ENCODE peak calls at places on chromosomes 4 and X, in five cellular contexts. E is neuronal stem cell; Z is CD4-positive, CD25-positive, alpha-beta regulatory T cell; L is spleen; I is lower leg skin. N is an unnamed sample.
A peak's percentile ranks its signal among the peaks of the same experiment; 100 is the strongest.

GRCh38 chrX:136209016-136209738 is 42.0 kb downstream of the MAP7D3 start:
- DNase-seq in E (no peak), Z (no peak), L (no peak), I (no peak), N (no peak)

GRCh38 chr4:15805583-15806517 is 27.7 kb downstream of the CD38 start:
- DNase-seq in E (peak; percentile 61), Z (no peak), L (no peak), I (peak; percentile 48), N (peak; percentile 23)

GRCh38 chr4:30952526-30953219 is 232.5 kb downstream of the PCDH7 start:
- DNase-seq in E (no peak), Z (no peak), L (no peak), I (no peak), N (no peak)

GRCh38 chr4:48341776-48342558 is 638 bp downstream of the SLAIN2 start:
- DNase-seq in E (peak; percentile 61), Z (peak; percentile 32), L (peak; percentile 95), I (no peak), N (no peak)

GRCh38 chr4:82948647-82949204 is 48.2 kb downstream of the THAP9 start:
- DNase-seq in E (no peak), Z (no peak), L (no peak), I (no peak), N (no peak)

GRCh38 chrX:119870626-119871131 is 854 bp downstream of the RNF113A start:
- DNase-seq in E (no peak), Z (peak; percentile 12), L (peak; percentile 82), I (no peak), N (no peak)

GRCh38 chr4:63578383-63578782 is 830.9 kb downstream of the TECRL start:
- DNase-seq in E (no peak), Z (no peak), L (no peak), I (no peak), N (no peak)

GRCh38 chr4:4637710-4638109 is 95.9 kb upstream of the STX18 start:
- DNase-seq in E (no peak), Z (no peak), L (no peak), I (no peak), N (no peak)

GRCh38 chrX:40573763-40574162 is 7.0 kb upstream of the ATP6AP2 start:
- DNase-seq in E (no peak), Z (no peak), L (no peak), I (no peak), N (no peak)

GRCh38 chr4:119048446-119048845 is 87.2 kb upstream of the MYOZ2 start:
- DNase-seq in E (no peak), Z (no peak), L (no peak), I (no peak), N (no peak)

GRCh38 chrX:120463241-120463640 is 5.9 kb downstream of the LAMP2 start:
- DNase-seq in E (no peak), Z (no peak), L (no peak), I (no peak), N (no peak)

GRCh38 chrX:12010436-12010835 is 127.8 kb upstream of the FRMPD4 start:
- DNase-seq in E (no peak), Z (no peak), L (no peak), I (no peak), N (no peak)

GRCh38 chrX:155745792-155746191 is 133.0 kb upstream of the TMLHE start:
- DNase-seq in E (no peak), Z (no peak), L (no peak), I (no peak), N (no peak)

GRCh38 chr4:81499840-81500239 is 28.1 kb upstream of the RASGEF1B start:
- DNase-seq in E (peak; percentile 33), Z (no peak), L (no peak), I (no peak), N (no peak)

GRCh38 chrX:32745323-32745722 is 466.0 kb downstream of the DMD start:
- DNase-seq in E (no peak), Z (no peak), L (no peak), I (no peak), N (no peak)

GRCh38 chr4:1226167-1226514 is 22.8 kb downstream of the CTBP1 start:
- DNase-seq in E (no peak), Z (no peak), L (peak; percentile 81), I (no peak), N (no peak)

GRCh38 chrX:108122748-108123147 is 31.2 kb downstream of the ATG4A start:
- DNase-seq in E (no peak), Z (no peak), L (no peak), I (no peak), N (peak; percentile 9)

GRCh38 chr4:124135409-124135813 is 577.1 kb downstream of the ANKRD50 start:
- DNase-seq in E (no peak), Z (no peak), L (no peak), I (no peak), N (no peak)

GRCh38 chr4:89913623-89914022 is 19.0 kb downstream of the MMRN1 start:
- DNase-seq in E (no peak), Z (no peak), L (no peak), I (no peak), N (no peak)

GRCh38 chr4:148270600-148270999 is 171.6 kb downstream of the NR3C2 start:
- DNase-seq in E (no peak), Z (no peak), L (no peak), I (no peak), N (no peak)

GRCh38 chr4:69995526-69996016 is at the start of gene STATH:
- DNase-seq in E (no peak), Z (no peak), L (no peak), I (no peak), N (peak; percentile 12)

GRCh38 chrX:131262738-131263679 is 26.1 kb downstream of the IGSF1 start:
- DNase-seq in E (no peak), Z (no peak), L (no peak), I (no peak), N (no peak)

GRCh38 chrX:106481341-106481740 is 130.4 kb upstream of the RADX start:
- DNase-seq in E (peak; percentile 48), Z (peak; percentile 4), L (no peak), I (peak; percentile 20), N (no peak)

GRCh38 chr4:139210486-139210885 is 33.5 kb upstream of the ELF2 start:
- DNase-seq in E (no peak), Z (no peak), L (no peak), I (no peak), N (no peak)

GRCh38 chrX:139751053-139751452 is 43.1 kb upstream of the MCF2 start:
- DNase-seq in E (no peak), Z (no peak), L (no peak), I (no peak), N (no peak)

GRCh38 chr4:61984260-61984909 is 784.3 kb downstream of the ADGRL3 start:
- DNase-seq in E (no peak), Z (no peak), L (no peak), I (no peak), N (no peak)

GRCh38 chrX:24167719-24168472 is 18.4 kb downstream of the ZFX start:
- DNase-seq in E (no peak), Z (no peak), L (no peak), I (no peak), N (no peak)

GRCh38 chr4:139403457-139403856 is 50.5 kb upstream of the RAB33B start:
- DNase-seq in E (no peak), Z (no peak), L (no peak), I (no peak), N (no peak)

GRCh38 chr4:8177544-8177943 is 18.9 kb upstream of the ABLIM2 start:
- DNase-seq in E (no peak), Z (no peak), L (peak; percentile 72), I (no peak), N (no peak)

GRCh38 chrX:116272881-116273280 is 102.3 kb downstream of the AGTR2 start:
- DNase-seq in E (no peak), Z (no peak), L (no peak), I (no peak), N (no peak)

GRCh38 chrX:1205681-1206611 is 6.5 kb downstream of the CRLF2 start:
- DNase-seq in E (peak; percentile 93), Z (no peak), L (peak; percentile 24), I (no peak), N (peak; percentile 23)

GRCh38 chr4:185772391-185773093 is 39.5 kb downstream of the SORBS2 start:
- DNase-seq in E (no peak), Z (no peak), L (no peak), I (no peak), N (no peak)
- H3K4me3 ChIP-seq in E (no peak overlapping the region), Z (no peak overlapping the region), L (no peak overlapping the region), I (no peak overlapping the region), N (peak overlapping the region; percentile 47)

GRCh38 chr4:121764303-121764701 is 662 bp downstream of the SMIM43 start:
- DNase-seq in E (no peak), Z (no peak), L (no peak), I (no peak), N (no peak)
- H3K4me3 ChIP-seq in E (peak overlapping the region; percentile 84), Z (no peak overlapping the region), L (peak overlapping the region; percentile 38), I (no peak overlapping the region), N (peak overlapping the region; percentile 71)

DNA sequence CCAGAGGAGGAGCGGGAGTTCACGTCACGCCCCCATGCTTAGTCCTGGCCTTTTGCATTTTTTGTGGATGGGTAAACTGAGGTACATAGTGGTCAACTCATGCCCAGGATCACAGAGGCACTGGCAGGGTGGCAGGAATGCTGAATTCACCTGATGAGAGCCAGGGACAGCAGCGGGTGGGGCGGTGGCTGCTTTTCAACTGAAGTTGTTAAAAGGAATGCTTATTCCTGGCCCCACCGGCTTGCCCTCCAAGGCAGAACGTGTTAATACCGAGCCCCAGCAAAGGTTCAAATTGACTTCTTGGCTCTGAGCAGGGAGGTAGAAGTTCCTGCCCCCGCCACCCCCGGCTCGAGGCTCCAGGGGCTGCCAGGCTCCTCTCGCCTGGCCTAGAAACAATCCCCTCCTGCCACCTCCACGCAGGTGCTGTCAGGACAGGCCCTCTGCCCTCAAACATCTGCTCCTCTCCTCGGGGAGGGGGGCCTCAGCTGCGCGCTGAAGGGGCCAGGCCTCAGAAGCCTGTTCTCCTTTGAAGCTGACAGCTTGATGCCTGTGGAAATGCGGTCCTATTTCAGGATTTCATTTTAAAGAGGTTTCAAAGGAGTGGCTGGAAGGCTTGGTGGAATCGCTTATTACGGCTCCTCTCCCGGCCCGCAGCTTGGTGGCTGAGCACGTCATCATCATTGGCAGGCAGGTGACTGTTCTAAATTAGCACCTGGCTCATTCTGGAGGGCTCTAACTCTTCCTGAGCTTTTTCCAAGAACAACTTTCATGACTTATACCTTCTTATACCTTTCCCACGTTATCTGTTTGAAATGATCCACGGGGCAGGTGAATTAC is 93.0 kb downstream of the PHKA2 start:
- DNase-seq in E (no peak), Z (no peak), L (peak; percentile 68), I (no peak), N (no peak)
- H3K4me3 ChIP-seq in E (no peak overlapping the region), Z (no peak overlapping the region), L (no peak overlapping the region), I (no peak overlapping the region), N (no peak overlapping the region)

DNA sequence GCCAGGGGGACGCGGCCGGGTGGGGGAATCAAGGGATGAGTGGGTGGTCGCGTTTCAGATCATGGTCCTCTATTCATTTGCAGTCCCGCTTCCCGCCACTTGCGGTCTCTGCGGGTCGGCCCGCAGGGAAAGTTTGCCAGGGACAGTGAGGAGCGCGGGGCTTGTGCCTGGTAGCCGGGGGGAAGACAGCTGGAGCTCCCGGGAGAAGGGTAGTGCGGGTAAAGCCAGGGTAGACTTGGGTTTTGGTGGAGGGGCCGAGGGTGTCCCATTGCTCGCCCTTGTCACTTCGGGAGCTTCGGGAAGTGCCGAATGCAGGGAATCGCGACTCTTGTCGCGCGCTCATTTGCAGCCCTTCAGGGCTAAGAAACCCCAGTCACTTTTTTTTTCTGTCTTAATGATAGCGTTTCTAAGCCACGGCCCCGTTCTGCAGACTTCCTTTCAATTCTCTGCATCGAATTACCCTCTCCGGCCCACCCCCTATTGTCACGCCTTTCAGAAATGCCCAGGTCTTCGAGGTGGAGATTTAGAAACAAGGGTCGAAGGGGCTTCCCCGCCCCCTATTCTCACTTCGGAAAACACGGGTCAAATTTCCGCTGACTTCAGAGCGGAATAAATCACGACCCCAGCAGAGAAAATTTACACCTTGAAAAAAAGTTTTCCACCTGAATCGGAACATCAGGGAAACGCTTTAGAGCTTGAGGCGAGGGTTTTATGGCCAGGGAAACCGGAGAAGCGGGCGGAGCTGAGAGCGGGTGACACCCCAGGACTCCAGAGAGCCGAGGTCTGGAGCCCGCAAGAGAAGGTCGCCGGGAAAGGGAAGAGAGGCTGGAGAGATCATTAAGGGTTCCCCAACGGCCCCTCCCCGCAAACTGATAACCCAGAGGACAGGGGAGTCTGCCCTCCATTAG is 1.4 kb downstream of the SHISA3 start:
- DNase-seq in E (peak; percentile 57), Z (no peak), L (no peak), I (no peak), N (no peak)
- H3K4me3 ChIP-seq in E (peak overlapping the region; percentile 76), Z (no peak overlapping the region), L (peak overlapping the region; percentile 53), I (peak overlapping the region; percentile 11), N (peak overlapping the region; percentile 49)

N was measured in skeletal muscle cell.